ENCODE peak calls at places on chromosomes 16 and 17, in nine cellular contexts. One of them, this sample, is unnamed.

GRCh38 chr16:24721830-24722238 is 7.6 kb upstream of the TNRC6A start:
- DNase-seq in tibial nerve: no peak
- DNase-seq in mammary epithelial cell: peak; percentile 93
- DNase-seq in HFFc6: no peak
- DNase-seq in Peyer's patch: no peak
- DNase-seq in CD8-positive, alpha-beta T cell: no peak
- DNase-seq in glutamatergic neuron: no peak
- DNase-seq in AG10803: no peak
- DNase-seq in spleen: no peak
- DNase-seq in this sample: no peak

GRCh38 chr17:81652901-81653771 is 3.2 kb downstream of the PDE6G start:
- DNase-seq in tibial nerve: no peak
- DNase-seq in spleen: no peak
- DNase-seq in Peyer's patch: no peak
- DNase-seq in AG10803: no peak
- DNase-seq in HFFc6: no peak
- DNase-seq in glutamatergic neuron: no peak
- DNase-seq in CD8-positive, alpha-beta T cell: peak; percentile 59
- DNase-seq in mammary epithelial cell: no peak
- DNase-seq in this sample: no peak

GRCh38 chr16:21222495-21223337 is 10.8 kb upstream of the ANKS4B start:
- DNase-seq in HFFc6: no peak
- DNase-seq in tibial nerve: no peak
- DNase-seq in glutamatergic neuron: no peak
- DNase-seq in mammary epithelial cell: no peak
- DNase-seq in AG10803: no peak
- DNase-seq in Peyer's patch: no peak
- DNase-seq in CD8-positive, alpha-beta T cell: no peak
- DNase-seq in spleen: no peak
- DNase-seq in this sample: no peak

GRCh38 chr17:42928714-42929496 is 28.3 kb downstream of the G6PC1 start:
- DNase-seq in AG10803: peak; percentile 82
- DNase-seq in mammary epithelial cell: peak; percentile 64
- DNase-seq in CD8-positive, alpha-beta T cell: no peak
- DNase-seq in glutamatergic neuron: peak; percentile 18
- DNase-seq in tibial nerve: no peak
- DNase-seq in spleen: no peak
- DNase-seq in HFFc6: peak; percentile 80
- DNase-seq in Peyer's patch: no peak
- DNase-seq in this sample: no peak

GRCh38 chr17:43723697-43724359 is 34.8 kb downstream of the SOST start:
- DNase-seq in glutamatergic neuron: no peak
- DNase-seq in tibial nerve: no peak
- DNase-seq in HFFc6: peak; percentile 76
- DNase-seq in Peyer's patch: no peak
- DNase-seq in spleen: no peak
- DNase-seq in AG10803: peak; percentile 88
- DNase-seq in CD8-positive, alpha-beta T cell: no peak
- DNase-seq in mammary epithelial cell: peak; percentile 54
- DNase-seq in this sample: no peak

GRCh38 chr16:50021509-50021908 is 3.5 kb upstream of the CNEP1R1 start:
- DNase-seq in CD8-positive, alpha-beta T cell: no peak
- DNase-seq in Peyer's patch: no peak
- DNase-seq in mammary epithelial cell: peak; percentile 3
- DNase-seq in AG10803: peak; percentile 6
- DNase-seq in HFFc6: peak; percentile 19
- DNase-seq in spleen: no peak
- DNase-seq in glutamatergic neuron: no peak
- DNase-seq in tibial nerve: no peak
- DNase-seq in this sample: no peak

GRCh38 chr16:74627506-74628220 is 20.7 kb upstream of the GLG1 start:
- DNase-seq in CD8-positive, alpha-beta T cell: no peak
- DNase-seq in HFFc6: peak; percentile 20
- DNase-seq in tibial nerve: no peak
- DNase-seq in glutamatergic neuron: no peak
- DNase-seq in spleen: no peak
- DNase-seq in AG10803: peak; percentile 22
- DNase-seq in mammary epithelial cell: no peak
- DNase-seq in Peyer's patch: no peak
- DNase-seq in this sample: no peak

GRCh38 chr17:66982011-66982508 is 17.6 kb downstream of the CACNG4 start:
- DNase-seq in HFFc6: no peak
- DNase-seq in glutamatergic neuron: no peak
- DNase-seq in tibial nerve: no peak
- DNase-seq in Peyer's patch: no peak
- DNase-seq in AG10803: peak; percentile 43
- DNase-seq in CD8-positive, alpha-beta T cell: no peak
- DNase-seq in mammary epithelial cell: no peak
- DNase-seq in spleen: no peak
- DNase-seq in this sample: no peak

GRCh38 chr16:24976971-24977672 is 38.0 kb downstream of the ARHGAP17 start:
- DNase-seq in glutamatergic neuron: no peak
- DNase-seq in CD8-positive, alpha-beta T cell: no peak
- DNase-seq in Peyer's patch: no peak
- DNase-seq in mammary epithelial cell: no peak
- DNase-seq in HFFc6: no peak
- DNase-seq in spleen: no peak
- DNase-seq in AG10803: no peak
- DNase-seq in tibial nerve: no peak
- DNase-seq in this sample: no peak

GRCh38 chr17:32593003-32593402 is 106.2 kb downstream of the CDK5R1 start:
- DNase-seq in CD8-positive, alpha-beta T cell: no peak
- DNase-seq in spleen: no peak
- DNase-seq in HFFc6: no peak
- DNase-seq in mammary epithelial cell: no peak
- DNase-seq in glutamatergic neuron: no peak
- DNase-seq in AG10803: no peak
- DNase-seq in Peyer's patch: no peak
- DNase-seq in tibial nerve: no peak
- DNase-seq in this sample: no peak
- TF ChIP-seq CTCF in CD8-positive, alpha-beta T cell: no peak
- TF ChIP-seq CTCF in spleen: no peak
- TF ChIP-seq CTCF in HFFc6: peak; percentile 25
- TF ChIP-seq CTCF in mammary epithelial cell: no peak
- TF ChIP-seq CTCF in glutamatergic neuron: no peak
- TF ChIP-seq CTCF in AG10803: no peak
- TF ChIP-seq CTCF in Peyer's patch: no peak
- TF ChIP-seq CTCF in tibial nerve: no peak
- TF ChIP-seq CTCF in this sample: peak; percentile 25

DNA sequence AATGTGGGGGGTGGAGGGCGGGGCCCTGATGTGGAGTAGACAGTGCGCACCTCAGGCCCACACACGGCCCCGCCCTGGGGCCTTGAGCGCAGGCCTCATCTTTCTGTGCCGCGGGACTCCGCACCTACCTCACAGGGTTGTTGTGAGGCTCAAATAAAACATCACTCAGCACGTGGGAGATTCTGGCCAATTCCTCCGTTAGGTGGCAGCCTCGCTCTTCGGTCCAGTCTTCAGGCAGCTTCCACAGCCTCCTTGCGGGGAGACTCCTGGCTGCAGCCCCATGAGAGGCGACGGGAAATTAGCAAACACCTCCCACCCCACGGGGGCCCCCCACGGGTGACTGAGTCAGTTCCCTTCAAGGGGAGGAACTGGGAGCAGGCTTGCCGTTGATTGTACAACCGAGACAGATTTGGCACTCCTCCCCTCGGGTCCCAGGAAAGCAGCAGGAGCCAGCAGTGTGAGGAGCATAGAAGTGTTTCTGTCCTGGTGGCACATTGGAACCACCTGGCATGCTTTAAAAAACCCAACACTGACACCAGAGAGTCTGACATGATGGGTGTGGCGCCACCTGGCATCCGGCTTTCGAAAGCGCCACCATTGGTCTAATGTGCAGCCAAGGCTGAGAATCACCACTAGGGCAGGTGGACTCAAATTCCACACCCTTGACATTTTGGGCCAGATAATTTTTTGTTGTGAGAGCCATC is 7.6 kb downstream of the MRM1 start:
- DNase-seq in Peyer's patch: peak; percentile 64
- DNase-seq in CD8-positive, alpha-beta T cell: no peak
- DNase-seq in AG10803: peak; percentile 65
- DNase-seq in glutamatergic neuron: peak; percentile 61
- DNase-seq in spleen: no peak
- DNase-seq in tibial nerve: no peak
- DNase-seq in HFFc6: peak; percentile 60
- DNase-seq in mammary epithelial cell: peak; percentile 70
- DNase-seq in this sample: no peak
- TF ChIP-seq CTCF in Peyer's patch: peak; percentile 53
- TF ChIP-seq CTCF in CD8-positive, alpha-beta T cell: no peak
- TF ChIP-seq CTCF in AG10803: peak; percentile 64
- TF ChIP-seq CTCF in glutamatergic neuron: peak; percentile 43
- TF ChIP-seq CTCF in spleen: no peak
- TF ChIP-seq CTCF in tibial nerve: peak; percentile 12
- TF ChIP-seq CTCF in HFFc6: peak; percentile 66
- TF ChIP-seq CTCF in mammary epithelial cell: peak; percentile 56
- TF ChIP-seq CTCF in this sample: peak; percentile 62

GRCh38 chr16:56277040-56277439 is 85.8 kb downstream of the GNAO1 start:
- DNase-seq in mammary epithelial cell: no peak
- DNase-seq in AG10803: no peak
- DNase-seq in Peyer's patch: no peak
- DNase-seq in CD8-positive, alpha-beta T cell: no peak
- DNase-seq in HFFc6: no peak
- DNase-seq in tibial nerve: no peak
- DNase-seq in spleen: no peak
- DNase-seq in glutamatergic neuron: peak; percentile 69
- DNase-seq in this sample: no peak
- TF ChIP-seq CTCF in mammary epithelial cell: peak; percentile 19
- TF ChIP-seq CTCF in AG10803: peak; percentile 12
- TF ChIP-seq CTCF in Peyer's patch: no peak
- TF ChIP-seq CTCF in CD8-positive, alpha-beta T cell: no peak
- TF ChIP-seq CTCF in HFFc6: peak; percentile 60
- TF ChIP-seq CTCF in tibial nerve: no peak
- TF ChIP-seq CTCF in spleen: no peak
- TF ChIP-seq CTCF in glutamatergic neuron: peak; percentile 72
- TF ChIP-seq CTCF in this sample: peak; percentile 67

GRCh38 chr16:27326251-27326650 is 12.5 kb downstream of the IL4R start:
- DNase-seq in glutamatergic neuron: no peak
- DNase-seq in CD8-positive, alpha-beta T cell: no peak
- DNase-seq in AG10803: no peak
- DNase-seq in Peyer's patch: no peak
- DNase-seq in HFFc6: no peak
- DNase-seq in spleen: no peak
- DNase-seq in tibial nerve: no peak
- DNase-seq in mammary epithelial cell: no peak
- DNase-seq in this sample: no peak

GRCh38 chr16:27325736-27326135 is 12.0 kb downstream of the IL4R start:
- DNase-seq in tibial nerve: no peak
- DNase-seq in mammary epithelial cell: no peak
- DNase-seq in spleen: peak; percentile 37
- DNase-seq in glutamatergic neuron: no peak
- DNase-seq in Peyer's patch: no peak
- DNase-seq in HFFc6: no peak
- DNase-seq in CD8-positive, alpha-beta T cell: no peak
- DNase-seq in AG10803: no peak
- DNase-seq in this sample: no peak

GRCh38 chr16:27327586-27327915 is 13.8 kb downstream of the IL4R start:
- DNase-seq in CD8-positive, alpha-beta T cell: no peak
- DNase-seq in glutamatergic neuron: no peak
- DNase-seq in tibial nerve: no peak
- DNase-seq in spleen: no peak
- DNase-seq in HFFc6: no peak
- DNase-seq in AG10803: no peak
- DNase-seq in Peyer's patch: no peak
- DNase-seq in mammary epithelial cell: no peak
- DNase-seq in this sample: no peak

GRCh38 chr16:27328937-27329336 is 15.2 kb downstream of the IL4R start:
- DNase-seq in AG10803: no peak
- DNase-seq in Peyer's patch: no peak
- DNase-seq in CD8-positive, alpha-beta T cell: no peak
- DNase-seq in tibial nerve: no peak
- DNase-seq in HFFc6: no peak
- DNase-seq in mammary epithelial cell: no peak
- DNase-seq in spleen: peak; percentile 29
- DNase-seq in glutamatergic neuron: no peak
- DNase-seq in this sample: no peak

DNA sequence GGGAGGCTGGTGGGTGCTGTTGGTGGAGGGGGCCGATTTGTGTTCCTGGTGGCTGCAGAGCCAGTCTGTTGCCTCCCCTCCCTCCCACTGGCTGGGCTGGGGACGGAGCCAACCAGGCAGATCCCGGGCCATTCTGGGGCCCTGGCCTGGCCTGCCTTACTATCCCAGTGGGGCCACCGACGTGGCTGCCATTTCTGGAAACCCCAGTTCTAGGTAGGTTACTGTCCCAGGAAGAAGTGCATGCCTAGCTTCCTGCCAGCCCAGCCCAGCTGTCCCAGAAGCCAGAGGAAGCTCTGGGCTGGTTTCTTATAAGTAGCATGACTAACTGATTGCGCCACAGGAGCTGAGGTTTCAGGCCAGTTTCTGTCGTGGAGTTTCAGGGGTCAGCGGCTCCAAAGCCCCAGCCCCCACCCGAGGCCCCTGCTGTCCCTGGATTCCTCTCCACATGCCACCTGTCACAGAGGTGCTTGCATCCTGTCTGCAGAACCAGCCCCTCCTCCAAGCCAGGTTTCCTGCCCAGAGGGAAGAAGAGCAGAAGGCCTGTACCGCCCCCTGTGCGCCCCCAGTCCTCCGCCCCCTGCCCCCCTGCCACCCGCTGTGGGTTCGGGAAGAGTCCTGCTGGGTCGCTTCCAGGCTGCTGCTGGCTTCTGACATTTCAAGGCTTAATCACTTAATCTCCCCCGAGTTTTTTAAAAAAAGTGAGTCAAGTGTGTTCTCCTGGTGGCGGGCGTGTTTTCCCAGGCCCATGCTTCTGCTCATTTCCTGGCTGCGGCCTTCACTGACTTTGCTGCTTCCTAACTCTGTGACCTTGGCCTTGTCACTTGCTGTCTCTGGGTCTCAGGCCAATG is 13.2 kb downstream of the IL4R start:
- DNase-seq in HFFc6: peak; percentile 92
- DNase-seq in mammary epithelial cell: peak; percentile 96
- DNase-seq in AG10803: peak; percentile 97
- DNase-seq in tibial nerve: peak; percentile 51
- DNase-seq in Peyer's patch: peak; percentile 67
- DNase-seq in spleen: peak; percentile 89
- DNase-seq in CD8-positive, alpha-beta T cell: peak; percentile 59
- DNase-seq in glutamatergic neuron: peak; percentile 47
- DNase-seq in this sample: no peak
- TF ChIP-seq CTCF in HFFc6: peak; percentile 38
- TF ChIP-seq CTCF in mammary epithelial cell: peak; percentile 8
- TF ChIP-seq CTCF in AG10803: no peak
- TF ChIP-seq CTCF in tibial nerve: no peak
- TF ChIP-seq CTCF in Peyer's patch: no peak
- TF ChIP-seq CTCF in spleen: no peak
- TF ChIP-seq CTCF in CD8-positive, alpha-beta T cell: no peak
- TF ChIP-seq CTCF in glutamatergic neuron: no peak
- TF ChIP-seq CTCF in this sample: no peak